ENCODE peak calls at places on chromosome 21, in nine cellular contexts. Z is tibial artery; E is K562; T is MM.1S; D is CD8-positive, alpha-beta T cell; V is uterus; G is lower lobe of right lung; W is mammary epithelial cell; O is CD4-positive, CD25-positive, alpha-beta regulatory T cell. B is an unnamed sample.

GRCh38 chr21:27425172-27425571 is 458.3 kb upstream of the ADAMTS5 start:
- DNase-seq in O (no peak), V (no peak), D (no peak), T (no peak), Z (no peak), W (no peak), G (no peak), E (no peak), B (no peak)

GRCh38 chr21:36908260-36908908 is 58.1 kb downstream of the HLCS start:
- DNase-seq in T (no peak), G (no peak), V (no peak), E (no peak), W (no peak), Z (no peak), O (no peak), D (no peak), B (no peak)

GRCh38 chr21:21439761-21440160 is 441.6 kb downstream of the NCAM2 start:
- DNase-seq in W (no peak), D (no peak), G (no peak), Z (no peak), V (no peak), O (no peak), T (no peak), E (no peak), B (no peak)

GRCh38 chr21:26437326-26438009 is 135.6 kb downstream of the CYYR1 start:
- DNase-seq in O (no peak), Z (no peak), D (no peak), W (no peak), E (no peak), V (no peak), G (no peak), T (no peak), B (no peak)

GRCh38 chr21:26736449-26736848 is 108.8 kb downstream of the ADAMTS1 start:
- DNase-seq in T (no peak), O (no peak), D (no peak), W (no peak), Z (no peak), V (no peak), E (no peak), G (no peak), B (no peak)

GRCh38 chr21:36504067-36505058 is 24.4 kb upstream of the CLDN14 start:
- DNase-seq in E (peak; percentile 36), D (peak; percentile 49), W (peak; percentile 11), Z (no peak), T (peak; percentile 78), G (no peak), O (peak; percentile 34), V (peak; percentile 21), B (no peak)

GRCh38 chr21:31184462-31184861 is 146.2 kb upstream of the KRTAP19-8 start:
- DNase-seq in V (no peak), G (no peak), D (peak; percentile 45), T (no peak), E (no peak), W (no peak), Z (no peak), O (peak; percentile 75), B (no peak)

GRCh38 chr21:44399955-44400790 is 46.8 kb downstream of the TRPM2 start:
- DNase-seq in V (no peak), D (no peak), G (no peak), W (no peak), E (no peak), O (no peak), T (no peak), Z (no peak), B (no peak)

GRCh38 chr21:34598931-34599400 is 15.9 kb downstream of the RCAN1 start:
- DNase-seq in W (peak; percentile 70), V (no peak), E (no peak), D (no peak), T (no peak), G (no peak), O (no peak), Z (no peak), B (no peak)

GRCh38 chr21:25080706-25081495 is 526.4 kb downstream of the MRPL39 start:
- DNase-seq in W (no peak), Z (no peak), E (no peak), O (no peak), T (no peak), G (no peak), D (no peak), V (no peak), B (no peak)

GRCh38 chr21:35450830-35451229 is 401.7 kb upstream of the RUNX1 start:
- DNase-seq in W (no peak), D (no peak), O (no peak), V (no peak), E (no peak), G (no peak), Z (no peak), T (no peak), B (no peak)

GRCh38 chr21:25934771-25935224 is 200.0 kb downstream of the GABPA start:
- DNase-seq in D (no peak), Z (peak; percentile 89), G (peak; percentile 58), E (no peak), W (peak; percentile 94), O (no peak), T (peak; percentile 21), V (peak; percentile 80), B (peak; percentile 60)

GRCh38 chr21:38476385-38476784 is 21.9 kb downstream of the ERG start:
- DNase-seq in O (no peak), Z (no peak), W (no peak), T (no peak), E (peak; percentile 34), G (no peak), V (peak; percentile 43), D (no peak), B (no peak)
- H3K4me1 ChIP-seq in O (no peaks in the 10 kb centered on the region), Z (no peaks in the 10 kb centered on the region), W (peaks cover 48% of the 10 kb centered on the region), T (peaks cover 7% of the 10 kb centered on the region), E (peaks cover 13% of the 10 kb centered on the region), G (peaks cover 37% of the 10 kb centered on the region), V (no peaks in the 10 kb centered on the region), D (no peaks in the 10 kb centered on the region), B (no peaks in the 10 kb centered on the region)

GRCh38 chr21:42650441-42651421 is 2.7 kb upstream of the PDE9A start:
- DNase-seq in Z (no peak), E (no peak), T (no peak), D (no peak), G (no peak), O (no peak), W (no peak), V (no peak), B (peak; percentile 62)

GRCh38 chr21:42654179-42654912 is 925 bp downstream of the PDE9A start:
- DNase-seq in T (no peak), E (no peak), O (peak; percentile 32), V (no peak), Z (no peak), W (peak; percentile 26), D (no peak), G (peak; percentile 49), B (peak; percentile 72)

GRCh38 chr21:42651515-42652401 is 1.7 kb upstream of the PDE9A start:
- DNase-seq in G (peak; percentile 34), W (no peak), V (no peak), T (no peak), O (no peak), Z (no peak), D (no peak), E (no peak), B (peak; percentile 52)

GRCh38 chr21:42653492-42654061 is at the start of gene PDE9A:
- DNase-seq in T (no peak), D (peak; percentile 43), O (peak; percentile 41), E (peak; percentile 54), G (peak; percentile 49), Z (no peak), W (no peak), V (peak; percentile 34), B (peak; percentile 76)

GRCh38 chr21:42652527-42653491 is 612 bp upstream of the PDE9A start:
- DNase-seq in E (peak; percentile 63), G (peak; percentile 84), Z (peak; percentile 79), W (peak; percentile 29), O (no peak), V (peak; percentile 53), D (no peak), T (no peak), B (peak; percentile 82)
- H3K27ac ChIP-seq in E (no peak overlapping the region), G (peak overlapping the region; percentile 64), Z (no peak overlapping the region), W (no peak overlapping the region), O (no peak overlapping the region), V (peak overlapping the region; percentile 85), D (no peak overlapping the region), T (no peak overlapping the region), B (peak overlapping the region; percentile 28)

DNA sequence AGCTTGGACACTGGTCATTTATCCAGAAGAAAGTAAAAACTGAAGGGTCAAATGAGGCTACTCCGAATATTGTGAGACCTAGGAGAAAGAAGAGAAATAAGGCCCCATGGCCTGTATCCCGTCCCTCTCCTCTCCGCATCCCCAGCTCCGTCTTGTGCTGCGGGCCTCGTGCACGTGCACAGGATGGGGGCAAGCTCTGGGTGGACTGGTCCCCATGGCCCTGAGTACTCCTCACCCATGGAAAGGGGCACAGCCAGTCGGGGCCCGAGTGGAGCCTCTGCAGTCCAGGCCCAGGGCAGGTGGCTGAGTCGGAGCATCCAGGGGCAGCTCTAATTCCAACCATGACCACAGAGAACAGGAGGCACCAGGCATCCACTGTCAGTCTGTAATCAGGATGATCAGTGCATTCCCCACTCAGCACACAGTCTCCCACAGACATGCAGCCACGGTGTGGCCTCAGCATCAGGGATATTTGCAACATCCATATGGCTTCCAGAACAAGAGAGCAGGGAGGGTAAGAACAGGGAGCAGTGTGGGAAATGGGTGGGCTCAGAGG is 12.5 kb upstream of the OLIG1 start:
- DNase-seq in W (no peak), V (no peak), Z (no peak), G (no peak), D (no peak), O (no peak), E (no peak), T (no peak), B (no peak)
- H3K4me1 ChIP-seq in W (no peaks in the 10 kb centered on the region), V (no peaks in the 10 kb centered on the region), Z (no peaks in the 10 kb centered on the region), G (peaks cover 9% of the 10 kb centered on the region), D (peaks cover 4% of the 10 kb centered on the region), O (no peaks in the 10 kb centered on the region), E (no peaks in the 10 kb centered on the region), T (peaks cover 23% of the 10 kb centered on the region), B (peaks cover 44% of the 10 kb centered on the region)

GRCh38 chr21:45727390-45727789 is 83.9 kb downstream of the PCBP3 start:
- DNase-seq in W (no peak), T (no peak), E (no peak), G (no peak), O (no peak), Z (no peak), V (no peak), D (no peak), B (no peak)

GRCh38 chr21:45724345-45724961 is 80.9 kb downstream of the PCBP3 start:
- DNase-seq in D (no peak), E (no peak), W (no peak), Z (no peak), T (no peak), G (no peak), V (no peak), O (no peak), B (no peak)

GRCh38 chr21:45726438-45726837 is 82.9 kb downstream of the PCBP3 start:
- DNase-seq in O (no peak), W (no peak), G (no peak), T (no peak), D (no peak), V (no peak), E (no peak), Z (no peak), B (no peak)

GRCh38 chr21:45724994-45725843 is 81.7 kb downstream of the PCBP3 start:
- DNase-seq in O (no peak), V (no peak), D (no peak), Z (no peak), T (no peak), G (no peak), W (no peak), E (no peak), B (no peak)

DNA sequence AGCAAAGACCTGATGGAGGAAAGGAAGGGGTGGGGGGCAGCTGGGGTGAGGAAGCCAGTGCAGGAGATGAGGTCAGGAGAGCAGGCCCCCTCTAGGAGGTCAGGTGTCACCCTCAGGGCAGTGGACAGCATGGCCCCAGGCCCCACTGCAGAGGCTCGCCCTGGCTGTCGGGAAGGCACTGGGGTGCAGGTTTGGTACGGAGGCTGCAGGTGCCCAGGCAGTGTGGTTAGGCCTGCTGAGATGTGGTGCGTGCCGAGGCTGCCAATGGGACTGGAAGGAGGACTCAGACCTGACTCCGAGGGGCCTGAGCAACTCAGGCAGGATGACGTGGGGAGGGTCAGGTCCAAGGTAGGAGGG is 82.3 kb downstream of the PCBP3 start:
- DNase-seq in G (no peak), V (no peak), E (no peak), O (no peak), D (no peak), T (no peak), W (no peak), Z (no peak), B (no peak)
- H3K27ac ChIP-seq in G (no peak overlapping the region), V (no peak overlapping the region), E (no peak overlapping the region), O (no peak overlapping the region), D (no peak overlapping the region), T (no peak overlapping the region), W (no peak overlapping the region), Z (no peak overlapping the region), B (no peak overlapping the region)

B was measured in left lung.